ENCODE peak calls at places on chromosomes 13 and 19, in nine cellular contexts. G is fibroblast of villous mesenchyme; L is CD4-positive, CD25-positive, alpha-beta regulatory T cell; I is CD8-positive, alpha-beta T cell; U is foreskin fibroblast; Z is fibroblast of lung; M is choroid plexus epithelial cell; T is uterus; F is left ventricle myocardium inferior. R is an unnamed sample.

GRCh38 chr19:277581-278165 is 13.5 kb downstream of the PLPP2 start:
- DNase-seq in G (peak; percentile 64), L (no peak), I (no peak), U (no peak), Z (peak; percentile 43), M (peak; percentile 65), T (no peak), F (no peak), R (no peak)

GRCh38 chr13:67258482-67258881 is 28.3 kb upstream of the PCDH9 start:
- DNase-seq in G (no peak), L (no peak), I (no peak), U (no peak), Z (no peak), M (no peak), T (no peak), F (no peak), R (no peak)

GRCh38 chr13:24381539-24382265 is 72.3 kb downstream of the C1QTNF9 start:
- DNase-seq in G (peak; percentile 20), L (no peak), I (no peak), U (peak; percentile 4), Z (peak; percentile 20), M (peak; percentile 17), T (no peak), F (no peak), R (peak; percentile 3)

GRCh38 chr19:18023596-18024212 is 15.7 kb downstream of the ARRDC2 start:
- DNase-seq in G (peak; percentile 48), L (peak; percentile 74), I (peak; percentile 84), U (no peak), Z (no peak), M (peak; percentile 96), T (peak; percentile 43), F (peak; percentile 92), R (no peak)

GRCh38 chr13:91111476-91112190 is 235.9 kb upstream of the MIR17HG start:
- DNase-seq in G (no peak), L (no peak), I (no peak), U (no peak), Z (no peak), M (no peak), T (no peak), F (no peak), R (no peak)

GRCh38 chr19:14112809-14113385 is 4.7 kb downstream of the PRKACA start:
- DNase-seq in G (peak; percentile 27), L (no peak), I (no peak), U (no peak), Z (no peak), M (no peak), T (peak; percentile 63), F (peak; percentile 64), R (no peak)

GRCh38 chr13:24700539-24700938 is 20.3 kb downstream of the ATP12A start:
- DNase-seq in G (no peak), L (no peak), I (no peak), U (no peak), Z (no peak), M (no peak), T (no peak), F (no peak), R (no peak)

GRCh38 chr13:48551329-48551728 is 18.4 kb upstream of the RCBTB2 start:
- DNase-seq in G (no peak), L (peak; percentile 20), I (no peak), U (no peak), Z (no peak), M (no peak), T (no peak), F (no peak), R (no peak)

GRCh38 chr19:3398114-3398899 is 31.9 kb downstream of the NFIC start:
- DNase-seq in G (peak; percentile 73), L (no peak), I (no peak), U (no peak), Z (peak; percentile 55), M (peak; percentile 54), T (peak; percentile 82), F (peak; percentile 84), R (no peak)

GRCh38 chr13:99376132-99376531 is 68.9 kb upstream of the GPR183 start:
- DNase-seq in G (no peak), L (no peak), I (peak; percentile 13), U (no peak), Z (no peak), M (no peak), T (no peak), F (no peak), R (no peak)

GRCh38 chr13:45441633-45442032 is 23.1 kb upstream of the COG3 start:
- DNase-seq in G (peak; percentile 20), L (peak; percentile 35), I (no peak), U (peak; percentile 47), Z (peak; percentile 15), M (peak; percentile 76), T (no peak), F (no peak), R (no peak)

GRCh38 chr13:112057736-112058518 is 9.0 kb upstream of the SOX1 start:
- DNase-seq in G (no peak), L (no peak), I (no peak), U (no peak), Z (no peak), M (no peak), T (no peak), F (no peak), R (no peak)

GRCh38 chr19:46201413-46202310 is 27.9 kb upstream of the IGFL1 start:
- DNase-seq in G (no peak), L (no peak), I (no peak), U (no peak), Z (no peak), M (no peak), T (no peak), F (no peak), R (no peak)

GRCh38 chr19:1131718-1132552 is 28.1 kb downstream of the GPX4 start:
- DNase-seq in G (peak; percentile 94), L (peak; percentile 94), I (peak; percentile 85), U (peak; percentile 90), Z (peak; percentile 84), M (peak; percentile 92), T (peak; percentile 84), F (peak; percentile 86), R (peak; percentile 63)

GRCh38 chr13:42753697-42754096 is 27.7 kb upstream of the FAM216B start:
- DNase-seq in G (peak; percentile 20), L (no peak), I (no peak), U (no peak), Z (peak; percentile 42), M (peak; percentile 28), T (peak; percentile 18), F (no peak), R (no peak)

GRCh38 chr13:95153647-95154405 is 147.4 kb downstream of the ABCC4 start:
- DNase-seq in G (peak; percentile 54), L (no peak), I (no peak), U (peak; percentile 16), Z (peak; percentile 41), M (peak; percentile 28), T (no peak), F (no peak), R (peak; percentile 6)

GRCh38 chr19:50667177-50667758 is 18.0 kb downstream of the C19orf81 start:
- DNase-seq in G (no peak), L (no peak), I (no peak), U (no peak), Z (no peak), M (no peak), T (no peak), F (no peak), R (no peak)

GRCh38 chr19:35261356-35262100 is 7.2 kb upstream of the USF2 start:
- DNase-seq in G (no peak), L (no peak), I (no peak), U (no peak), Z (no peak), M (no peak), T (no peak), F (no peak), R (no peak)

GRCh38 chr13:37490176-37490575 is 108.4 kb downstream of the POSTN start:
- DNase-seq in G (no peak), L (no peak), I (no peak), U (no peak), Z (no peak), M (peak; percentile 27), T (no peak), F (no peak), R (no peak)

GRCh38 chr13:114310961-114311360 is 3.3 kb upstream of the CHAMP1 start:
- DNase-seq in G (peak; percentile 29), L (no peak), I (no peak), U (no peak), Z (peak; percentile 28), M (peak; percentile 27), T (no peak), F (no peak), R (no peak)
- H3K4me3 ChIP-seq in G (no peak overlapping the region), L (no peak overlapping the region), I (no peak overlapping the region), U (no peak overlapping the region), Z (no peak overlapping the region), M (no peak overlapping the region), T (no peak overlapping the region), F (no peak overlapping the region), R (no peak overlapping the region)

DNA sequence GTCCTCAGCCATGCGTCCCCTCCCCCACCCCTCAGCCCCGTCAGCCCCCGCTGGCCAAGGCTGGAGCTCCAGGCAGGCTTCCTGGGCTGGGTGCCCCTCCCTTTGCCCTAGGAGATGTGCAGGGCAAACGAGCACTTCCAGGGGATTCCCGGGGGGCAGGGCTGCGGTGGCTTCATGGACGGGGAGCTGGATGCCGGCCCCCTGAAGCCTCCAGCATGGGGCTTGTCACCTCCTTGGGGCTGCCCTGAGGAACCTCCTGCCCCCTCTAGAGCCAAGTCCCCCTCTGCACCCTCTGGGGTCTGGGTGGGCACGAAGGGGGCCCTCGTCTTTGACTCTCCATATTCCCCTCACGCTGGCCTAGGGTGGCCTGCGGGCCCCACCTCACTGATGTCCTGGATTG is 25.4 kb upstream of the SLC7A10 start:
- DNase-seq in G (no peak), L (no peak), I (no peak), U (no peak), Z (no peak), M (no peak), T (no peak), F (no peak), R (no peak)
- H3K4me3 ChIP-seq in G (no peak overlapping the region), L (no peak overlapping the region), I (no peak overlapping the region), U (no peak overlapping the region), Z (no peak overlapping the region), M (no peak overlapping the region), T (no peak overlapping the region), F (no peak overlapping the region), R (no peak overlapping the region)

GRCh38 chr19:13094771-13095392 is 7.8 kb downstream of the LYL1 start:
- DNase-seq in G (no peak), L (no peak), I (no peak), U (no peak), Z (no peak), M (no peak), T (no peak), F (no peak), R (no peak)
- H3K4me3 ChIP-seq in G (no peak overlapping the region), L (no peak overlapping the region), I (no peak overlapping the region), U (no peak overlapping the region), Z (no peak overlapping the region), M (no peak overlapping the region), T (no peak overlapping the region), F (peak overlapping the region; percentile 70), R (no peak overlapping the region)

DNA sequence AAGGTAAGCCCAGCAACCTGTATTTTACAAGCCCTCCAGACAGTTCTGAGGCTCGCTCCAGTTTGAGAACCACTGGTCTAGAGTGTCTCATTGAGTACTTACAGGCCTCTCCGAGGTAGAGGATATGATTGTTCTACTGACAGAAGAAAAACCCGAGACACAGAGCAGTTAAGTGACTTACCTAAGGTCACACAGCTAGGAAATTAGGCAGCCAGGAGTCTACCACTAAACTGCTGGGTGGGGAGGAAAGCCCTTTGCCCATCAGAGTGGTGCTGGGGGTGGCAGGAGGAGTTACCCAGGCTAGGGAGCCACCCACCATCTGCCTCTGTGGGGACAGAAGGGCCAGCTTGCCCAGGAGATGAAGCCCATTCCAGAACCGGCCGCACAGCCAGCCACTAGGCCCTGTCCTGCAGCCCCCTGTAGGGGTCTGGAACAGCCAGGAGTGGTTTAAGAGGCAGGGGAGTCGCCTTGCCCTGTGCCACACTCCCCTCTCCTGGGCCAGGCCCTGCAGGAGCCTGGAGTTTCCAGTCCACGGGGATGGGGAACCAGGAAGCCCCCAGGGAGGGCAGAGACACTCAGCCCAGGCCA is 703 bp downstream of the RASGRP4 start:
- DNase-seq in G (no peak), L (peak; percentile 35), I (no peak), U (no peak), Z (no peak), M (no peak), T (no peak), F (no peak), R (no peak)
- H3K4me3 ChIP-seq in G (no peak overlapping the region), L (no peak overlapping the region), I (no peak overlapping the region), U (no peak overlapping the region), Z (no peak overlapping the region), M (no peak overlapping the region), T (no peak overlapping the region), F (peak overlapping the region; percentile 46), R (no peak overlapping the region)

R was measured in astrocyte of the cerebellum.